ENCODE peak calls at places on chromosomes 11 and 22, in four cellular contexts. One of them, this sample, is unnamed.

GRCh38 chr11:99069831-99070444 is 49.2 kb downstream of the CNTN5 start:
- DNase-seq in esophagus squamous epithelium: no peak
- DNase-seq in astrocyte of the cerebellum: peak; percentile 2
- DNase-seq in cardiac muscle cell: peak; percentile 43
- DNase-seq in this sample: no peak

GRCh38 chr22:49305215-49305965 is 522.3 kb downstream of the BRD1 start:
- DNase-seq in esophagus squamous epithelium: no peak
- DNase-seq in astrocyte of the cerebellum: no peak
- DNase-seq in cardiac muscle cell: peak; percentile 6
- DNase-seq in this sample: no peak

GRCh38 chr11:16793511-16793910 is 55.1 kb downstream of the C11orf58 start:
- DNase-seq in esophagus squamous epithelium: no peak
- DNase-seq in astrocyte of the cerebellum: no peak
- DNase-seq in cardiac muscle cell: no peak
- DNase-seq in this sample: no peak

GRCh38 chr11:3971756-3972404 is 116.4 kb downstream of the STIM1 start:
- DNase-seq in esophagus squamous epithelium: no peak
- DNase-seq in astrocyte of the cerebellum: no peak
- DNase-seq in cardiac muscle cell: peak; percentile 41
- DNase-seq in this sample: no peak

GRCh38 chr11:22432331-22433065 is 94.3 kb downstream of the SLC17A6 start:
- DNase-seq in esophagus squamous epithelium: no peak
- DNase-seq in astrocyte of the cerebellum: peak; percentile 12
- DNase-seq in cardiac muscle cell: peak; percentile 83
- DNase-seq in this sample: no peak

GRCh38 chr22:19811811-19812771 is 42.6 kb downstream of the GNB1L start:
- DNase-seq in esophagus squamous epithelium: no peak
- DNase-seq in astrocyte of the cerebellum: no peak
- DNase-seq in cardiac muscle cell: no peak
- DNase-seq in this sample: no peak

GRCh38 chr11:3959015-3959917 is 103.8 kb downstream of the STIM1 start:
- DNase-seq in esophagus squamous epithelium: no peak
- DNase-seq in astrocyte of the cerebellum: no peak
- DNase-seq in cardiac muscle cell: peak; percentile 41
- DNase-seq in this sample: no peak

GRCh38 chr22:29879738-29880137 is 3.2 kb upstream of the MTMR3 start:
- DNase-seq in esophagus squamous epithelium: no peak
- DNase-seq in astrocyte of the cerebellum: no peak
- DNase-seq in cardiac muscle cell: no peak
- DNase-seq in this sample: no peak

GRCh38 chr11:46718155-46719019 is 626 bp upstream of the F2 start:
- DNase-seq in esophagus squamous epithelium: no peak
- DNase-seq in astrocyte of the cerebellum: no peak
- DNase-seq in cardiac muscle cell: peak; percentile 33
- DNase-seq in this sample: no peak

GRCh38 chr11:113162590-113162961 is 151.8 kb upstream of the TTC12 start:
- DNase-seq in esophagus squamous epithelium: no peak
- DNase-seq in astrocyte of the cerebellum: peak; percentile 49
- DNase-seq in cardiac muscle cell: peak; percentile 53
- DNase-seq in this sample: no peak

GRCh38 chr11:32706985-32707736 is 87.3 kb downstream of the CCDC73 start:
- DNase-seq in esophagus squamous epithelium: no peak
- DNase-seq in astrocyte of the cerebellum: peak; percentile 75
- DNase-seq in cardiac muscle cell: peak; percentile 55
- DNase-seq in this sample: peak; percentile 25

GRCh38 chr22:42176271-42176670 is 45.7 kb upstream of the CYP2D6 start:
- DNase-seq in esophagus squamous epithelium: no peak
- DNase-seq in astrocyte of the cerebellum: no peak
- DNase-seq in cardiac muscle cell: no peak
- DNase-seq in this sample: no peak

DNA sequence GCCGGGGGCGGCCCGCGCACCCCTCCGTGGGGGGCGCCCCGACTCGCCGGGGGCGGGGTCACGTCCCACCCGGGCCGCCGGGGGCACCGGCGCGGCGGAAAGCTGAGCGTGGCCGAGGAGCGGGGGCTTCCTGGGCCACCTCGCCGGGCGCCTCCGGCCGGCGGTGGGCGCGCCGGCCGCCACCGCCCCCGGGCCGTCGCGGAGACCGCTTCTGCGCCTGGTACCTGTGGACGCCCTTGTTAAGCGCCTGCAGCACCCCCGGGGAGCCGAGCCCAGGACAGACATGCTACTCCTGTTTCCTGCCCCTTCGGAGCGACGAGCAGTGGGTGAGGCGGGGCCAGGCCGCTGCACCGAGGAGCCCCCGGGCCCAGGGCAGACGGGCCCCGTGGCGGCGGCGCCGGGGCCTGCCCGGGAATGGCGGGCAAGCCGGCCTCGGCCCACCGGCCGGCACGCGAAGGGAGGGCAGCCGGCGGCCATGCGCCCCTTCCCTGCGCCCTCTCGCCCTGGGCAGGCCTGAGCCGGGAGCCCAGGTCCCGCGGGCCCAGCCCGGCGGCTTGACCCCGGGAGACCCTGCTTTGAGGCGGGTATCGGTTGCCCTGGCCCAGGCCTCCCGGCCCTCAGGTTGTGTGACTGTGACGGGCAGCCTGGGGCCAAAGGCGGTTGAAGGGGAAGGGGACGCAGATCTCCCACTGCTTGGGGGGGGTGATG is 850 bp upstream of the KDM2A start:
- DNase-seq in esophagus squamous epithelium: no peak
- DNase-seq in astrocyte of the cerebellum: no peak
- DNase-seq in cardiac muscle cell: peak; percentile 46
- DNase-seq in this sample: no peak
- H3K4me3 ChIP-seq in esophagus squamous epithelium: peak overlapping the region; percentile 96
- H3K4me3 ChIP-seq in astrocyte of the cerebellum: peak overlapping the region; percentile 23
- H3K4me3 ChIP-seq in cardiac muscle cell: no peak overlapping the region
- H3K4me3 ChIP-seq in this sample: peak overlapping the region; percentile 27

GRCh38 chr11:57111646-57112045 is 70.1 kb upstream of the LRRC55 start:
- DNase-seq in esophagus squamous epithelium: no peak
- DNase-seq in astrocyte of the cerebellum: no peak
- DNase-seq in cardiac muscle cell: peak; percentile 8
- DNase-seq in this sample: no peak

GRCh38 chr11:57121996-57122395 is 59.8 kb upstream of the LRRC55 start:
- DNase-seq in esophagus squamous epithelium: no peak
- DNase-seq in astrocyte of the cerebellum: no peak
- DNase-seq in cardiac muscle cell: no peak
- DNase-seq in this sample: no peak

GRCh38 chr11:57116654-57117053 is 65.1 kb upstream of the LRRC55 start:
- DNase-seq in esophagus squamous epithelium: no peak
- DNase-seq in astrocyte of the cerebellum: peak; percentile 16
- DNase-seq in cardiac muscle cell: peak; percentile 68
- DNase-seq in this sample: peak; percentile 11
- TF ChIP-seq CTCF in esophagus squamous epithelium: peak; percentile 47
- TF ChIP-seq CTCF in astrocyte of the cerebellum: peak; percentile 49
- TF ChIP-seq CTCF in cardiac muscle cell: peak; percentile 60
- TF ChIP-seq CTCF in this sample: peak; percentile 62

GRCh38 chr11:104795511-104796213 is 102.6 kb downstream of the CASP12 start:
- DNase-seq in esophagus squamous epithelium: no peak
- DNase-seq in astrocyte of the cerebellum: no peak
- DNase-seq in cardiac muscle cell: no peak
- DNase-seq in this sample: no peak
- H3K4me3 ChIP-seq in esophagus squamous epithelium: no peak overlapping the region
- H3K4me3 ChIP-seq in astrocyte of the cerebellum: no peak overlapping the region
- H3K4me3 ChIP-seq in cardiac muscle cell: no peak overlapping the region
- H3K4me3 ChIP-seq in this sample: no peak overlapping the region

DNA sequence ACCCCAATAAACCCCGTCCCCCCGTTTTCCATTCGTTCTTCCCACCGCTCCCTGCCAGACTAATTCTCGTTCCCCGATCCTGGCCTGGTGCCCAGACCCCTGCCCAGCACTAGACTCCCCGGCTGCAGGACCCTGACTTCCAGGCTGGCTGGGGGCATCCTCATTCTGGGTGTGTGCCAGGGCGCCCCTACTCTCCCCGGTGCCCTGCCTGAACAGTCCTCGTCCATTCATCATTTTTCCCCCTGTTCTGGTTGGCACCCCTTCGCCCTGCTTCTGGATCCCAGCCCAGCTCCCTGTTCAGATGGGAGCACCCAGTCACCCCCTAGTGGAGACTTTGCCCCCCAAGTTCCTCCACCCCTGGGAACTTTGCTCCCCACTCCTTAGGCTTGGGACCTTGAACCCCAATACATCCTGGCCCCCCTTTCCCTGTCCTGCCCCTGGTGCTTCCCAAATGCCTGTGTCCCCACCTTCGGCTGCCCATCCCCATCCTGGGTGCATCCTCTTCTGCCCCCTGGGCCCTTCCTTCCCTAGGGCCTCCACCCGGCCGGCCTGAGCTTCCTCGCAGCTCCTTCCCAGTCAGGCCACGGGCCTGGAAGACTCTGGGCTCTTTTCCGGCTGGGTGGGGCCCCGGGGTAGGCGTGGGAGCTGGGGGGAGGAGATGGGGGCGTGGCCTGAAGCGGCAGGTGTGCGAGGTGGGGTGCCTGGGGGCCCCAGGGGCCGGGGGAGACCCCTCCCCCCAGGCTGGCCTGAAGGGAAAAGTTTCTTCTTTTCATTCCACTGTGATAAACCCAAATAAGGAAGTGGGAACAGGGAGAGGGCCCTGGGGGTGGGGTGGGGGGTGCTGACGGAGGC is 882 bp downstream of the PLCB3 start:
- DNase-seq in esophagus squamous epithelium: no peak
- DNase-seq in astrocyte of the cerebellum: no peak
- DNase-seq in cardiac muscle cell: peak; percentile 43
- DNase-seq in this sample: no peak
- TF ChIP-seq CTCF in esophagus squamous epithelium: peak; percentile 17
- TF ChIP-seq CTCF in astrocyte of the cerebellum: peak; percentile 49
- TF ChIP-seq CTCF in cardiac muscle cell: peak; percentile 48
- TF ChIP-seq CTCF in this sample: peak; percentile 58

DNA sequence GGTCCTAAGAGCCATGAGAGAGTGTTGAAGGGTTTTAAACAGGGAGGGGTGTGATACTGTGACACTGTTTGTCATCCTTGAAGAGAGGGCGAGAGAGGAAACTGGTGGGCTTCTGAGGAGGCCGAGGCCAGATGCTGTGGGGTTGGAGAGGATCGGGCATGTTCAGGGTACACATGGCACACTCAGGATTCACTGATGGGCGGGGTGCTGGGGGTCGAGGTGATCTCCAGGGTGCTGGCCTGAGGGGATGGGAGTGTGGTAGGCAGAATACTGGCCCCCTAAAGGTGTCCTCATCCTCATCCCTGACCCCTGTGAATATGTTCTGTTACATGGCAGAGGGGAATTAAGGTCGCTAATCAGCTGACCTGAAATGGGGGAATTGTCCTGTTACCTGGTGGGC is 7.3 kb downstream of the TBC1D22A start:
- DNase-seq in esophagus squamous epithelium: no peak
- DNase-seq in astrocyte of the cerebellum: no peak
- DNase-seq in cardiac muscle cell: no peak
- DNase-seq in this sample: no peak
- H3K4me3 ChIP-seq in esophagus squamous epithelium: no peak overlapping the region
- H3K4me3 ChIP-seq in astrocyte of the cerebellum: no peak overlapping the region
- H3K4me3 ChIP-seq in cardiac muscle cell: no peak overlapping the region
- H3K4me3 ChIP-seq in this sample: no peak overlapping the region

GRCh38 chr11:106208795-106209194 is 131.3 kb downstream of the AASDHPPT start:
- DNase-seq in esophagus squamous epithelium: no peak
- DNase-seq in astrocyte of the cerebellum: no peak
- DNase-seq in cardiac muscle cell: no peak
- DNase-seq in this sample: no peak
- TF ChIP-seq CTCF in esophagus squamous epithelium: no peak
- TF ChIP-seq CTCF in astrocyte of the cerebellum: no peak
- TF ChIP-seq CTCF in cardiac muscle cell: no peak
- TF ChIP-seq CTCF in this sample: no peak

DNA sequence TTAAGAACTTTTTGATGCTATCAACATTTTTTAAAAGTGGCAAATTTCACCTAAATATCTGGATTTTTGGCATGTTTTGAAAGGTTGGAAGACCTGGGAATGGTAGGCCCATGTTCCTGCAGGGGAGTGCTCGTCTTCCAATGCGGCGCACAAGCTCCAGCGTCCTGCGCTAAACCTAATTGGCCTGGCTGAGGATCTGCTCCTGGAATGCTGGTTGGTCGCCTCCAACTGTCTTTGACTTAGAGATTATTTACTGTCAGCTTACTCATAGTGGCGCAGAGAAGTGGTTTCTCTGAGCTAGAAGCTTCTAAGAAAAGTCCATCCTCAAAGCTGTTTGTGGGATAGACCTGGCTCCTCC is 615 bp upstream of the LIMK2 start:
- DNase-seq in esophagus squamous epithelium: no peak
- DNase-seq in astrocyte of the cerebellum: no peak
- DNase-seq in cardiac muscle cell: no peak
- DNase-seq in this sample: no peak
- H3K4me3 ChIP-seq in esophagus squamous epithelium: peak overlapping the region; percentile 89
- H3K4me3 ChIP-seq in astrocyte of the cerebellum: peak overlapping the region; percentile 96
- H3K4me3 ChIP-seq in cardiac muscle cell: peak overlapping the region; percentile 92
- H3K4me3 ChIP-seq in this sample: peak overlapping the region; percentile 93

DNA sequence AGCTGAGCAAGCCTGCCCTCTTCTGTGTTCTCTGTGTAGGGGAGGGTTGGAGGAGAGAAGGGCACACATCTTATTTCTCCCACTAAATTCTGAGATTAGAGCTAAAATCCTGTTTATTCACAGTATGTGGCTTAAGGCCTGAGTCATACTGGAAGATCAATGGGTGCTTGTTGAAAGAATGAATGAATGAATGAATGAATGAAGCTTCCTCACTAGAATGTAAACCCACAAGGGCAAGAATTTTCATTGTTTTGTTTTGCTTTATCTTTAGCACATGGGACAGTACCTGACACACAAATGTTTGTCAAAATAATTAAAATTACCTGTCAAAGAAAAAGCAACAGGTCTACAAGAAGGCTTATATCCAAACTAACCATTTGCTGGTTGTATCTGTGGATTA is 50.6 kb upstream of the PAK1 start:
- DNase-seq in esophagus squamous epithelium: no peak
- DNase-seq in astrocyte of the cerebellum: no peak
- DNase-seq in cardiac muscle cell: no peak
- DNase-seq in this sample: no peak
- TF ChIP-seq CTCF in esophagus squamous epithelium: no peak
- TF ChIP-seq CTCF in astrocyte of the cerebellum: no peak
- TF ChIP-seq CTCF in cardiac muscle cell: no peak
- TF ChIP-seq CTCF in this sample: no peak